ENCODE peak calls at places on chromosomes 3 and 15, in four cellular contexts. M is A549, B is K562, F is upper lobe of left lung. G is an unnamed sample. For H3K4me1, the result is how much of the 10 kb centered on the place peaks cover.

GRCh38 chr3:101229681-101230080 is 90.7 kb downstream of the IMPG2 start:
- DNase-seq in F (no peak), B (no peak), M (no peak), G (no peak)

GRCh38 chr3:13021141-13021933 is 51.9 kb downstream of the IQSEC1 start:
- DNase-seq in M (no peak), B (no peak), F (no peak), G (no peak)

GRCh38 chr3:37642959-37643598 is 218.6 kb upstream of the CTDSPL start:
- DNase-seq in F (no peak), B (no peak), M (no peak), G (no peak)

GRCh38 chr3:188656196-188656982 is 502.4 kb downstream of the LPP start:
- DNase-seq in B (no peak), F (no peak), M (no peak), G (no peak)

GRCh38 chr15:84387086-84387485 is 151.5 kb downstream of the GOLGA6L4 start:
- DNase-seq in M (no peak), F (peak), B (no peak), G (no peak)

GRCh38 chr15:48336940-48337339 is 5.7 kb downstream of the DUT start:
- DNase-seq in M (peak), B (peak), F (no peak), G (no peak)

GRCh38 chr3:67067251-67067650 is 69.1 kb downstream of the KBTBD8 start:
- DNase-seq in F (no peak), B (no peak), M (no peak), G (no peak)

GRCh38 chr3:42732829-42733459 is 30.3 kb upstream of the HHATL start:
- DNase-seq in M (no peak), F (no peak), B (peak), G (no peak)

GRCh38 chr15:31177936-31178335 is 76.4 kb upstream of the TRPM1 start:
- DNase-seq in B (no peak), M (no peak), F (no peak), G (no peak)

GRCh38 chr3:27542469-27542868 is 58.3 kb upstream of the SLC4A7 start:
- DNase-seq in B (no peak), M (no peak), F (no peak), G (no peak)

GRCh38 chr3:127785711-127786265 is 36.5 kb downstream of the MGLL start:
- DNase-seq in M (no peak), B (no peak), F (no peak), G (no peak)

GRCh38 chr3:16203671-16204629 is 29.5 kb downstream of the GALNT15 start:
- DNase-seq in M (no peak), B (no peak), F (no peak), G (no peak)

GRCh38 chr3:129542747-129543146 is 228 bp upstream of the H1-8 start:
- DNase-seq in M (no peak), B (no peak), F (no peak), G (no peak)

GRCh38 chr3:16697437-16698258 is 92.4 kb upstream of the DAZL start:
- DNase-seq in F (no peak), B (no peak), M (no peak), G (no peak)

GRCh38 chr3:15768421-15769255 is 29.1 kb downstream of the ANKRD28 start:
- DNase-seq in F (peak), B (no peak), M (peak), G (no peak)

GRCh38 chr3:69079269-69080159 is 651 bp downstream of the UBA3 start:
- DNase-seq in B (peak), F (peak), M (no peak), G (no peak)

GRCh38 chr15:85475711-85476110 is 95.3 kb downstream of the AKAP13 start:
- DNase-seq in F (no peak), M (no peak), B (no peak), G (no peak)

GRCh38 chr3:122679467-122680291 is 960 bp upstream of the PARP14 start:
- DNase-seq in M (peak), F (no peak), B (peak), G (peak)

GRCh38 chr3:43190682-43191081 is 84.8 kb upstream of the POMGNT2 start:
- DNase-seq in B (no peak), F (no peak), M (no peak), G (no peak)

GRCh38 chr3:48552111-48552911 is 4.3 kb downstream of the PFKFB4 start:
- DNase-seq in F (no peak), M (no peak), B (no peak), G (no peak)

GRCh38 chr3:49721861-49722781 is 1.6 kb downstream of the GMPPB start:
- DNase-seq in F (peak), B (no peak), M (no peak), G (no peak)

GRCh38 chr3:49722896-49723295 is 855 bp downstream of the GMPPB start:
- DNase-seq in B (no peak), M (no peak), F (peak), G (no peak)

GRCh38 chr3:49723301-49723630 is 485 bp downstream of the GMPPB start:
- DNase-seq in M (no peak), B (peak), F (no peak), G (peak)

GRCh38 chr3:49724586-49724985 is 835 bp upstream of the GMPPB start:
- DNase-seq in B (no peak), F (no peak), M (no peak), G (peak)

DNA sequence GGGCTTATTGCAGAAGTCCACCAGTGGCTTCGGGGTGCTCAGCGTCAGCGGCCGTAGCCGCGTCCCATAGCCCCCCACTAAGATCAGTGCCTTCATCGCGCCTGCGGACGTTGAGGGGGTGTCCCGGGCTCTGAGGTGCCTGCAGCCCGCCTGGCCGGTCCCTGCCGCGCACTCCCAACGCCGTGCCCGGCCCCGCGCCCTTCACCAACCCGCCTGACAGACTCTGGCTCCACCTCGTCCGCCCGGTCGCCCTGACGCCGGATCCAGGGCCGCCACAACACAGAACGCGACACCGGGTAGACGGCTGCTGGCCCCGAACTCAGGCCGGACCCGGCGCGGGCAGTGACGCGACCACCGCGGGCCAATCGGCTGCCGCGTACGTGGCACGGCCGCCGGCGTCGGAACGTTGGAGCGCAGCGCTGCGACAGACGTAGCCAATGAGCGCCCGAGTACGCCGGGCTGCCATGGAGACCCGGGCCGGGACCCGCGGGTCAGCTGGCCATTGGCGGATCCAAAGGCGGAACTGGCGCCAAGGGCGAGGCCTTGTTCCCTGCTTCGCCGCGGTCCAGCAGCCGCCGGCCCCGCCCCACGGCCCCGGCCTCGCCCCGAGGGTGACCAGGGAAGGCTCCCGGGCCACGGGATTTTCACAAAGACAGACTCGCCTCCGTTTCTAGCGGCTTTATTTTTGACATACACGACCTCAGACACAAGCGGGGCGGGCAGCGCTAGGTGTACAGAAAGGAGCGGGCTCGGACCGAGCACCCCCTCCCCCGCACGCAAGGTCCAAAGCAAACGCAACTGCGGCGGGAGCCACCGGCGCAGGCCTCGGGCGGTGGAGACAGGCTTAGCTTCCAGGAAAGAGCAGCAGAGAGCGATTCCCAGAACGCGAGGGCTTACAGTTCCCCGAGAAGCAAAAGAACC is at the start of gene GMPPB:
- DNase-seq in B (peak), M (peak), F (peak), G (peak)
- TF ChIP-seq EP300 in B (no peak), M (no peak), F (no peak), G (no peak)

GRCh38 chr3:124707667-124708066 is 22.6 kb upstream of the UMPS start:
- DNase-seq in M (no peak), B (no peak), F (no peak), G (no peak)

GRCh38 chr3:124701687-124702086 is 28.6 kb upstream of the UMPS start:
- DNase-seq in F (no peak), M (no peak), B (no peak), G (no peak)

GRCh38 chr3:124702950-124703349 is 27.3 kb upstream of the UMPS start:
- DNase-seq in B (no peak), M (no peak), F (no peak), G (no peak)

GRCh38 chr3:124700880-124701684 is 29.2 kb upstream of the UMPS start:
- DNase-seq in F (no peak), M (no peak), B (no peak), G (no peak)

GRCh38 chr3:124705552-124705951 is 24.7 kb upstream of the UMPS start:
- DNase-seq in B (no peak), F (no peak), M (no peak), G (no peak)
- H3K4me1 ChIP-seq in B (under half), F (under half), M (under half), G (under half)

GRCh38 chr3:11643212-11644087 is at the start of gene VGLL4:
- DNase-seq in B (peak), M (peak), F (peak), G (peak)
- TF ChIP-seq POLR2A in B (peak), M (peak), F (peak), G (peak)

GRCh38 chr3:70227437-70227836 is 85.0 kb downstream of the MDFIC2 start:
- DNase-seq in M (no peak), B (no peak), F (no peak), G (no peak)

GRCh38 chr3:70233812-70234211 is 78.6 kb downstream of the MDFIC2 start:
- DNase-seq in B (no peak), M (no peak), F (no peak), G (no peak)

GRCh38 chr3:70233112-70233511 is 79.3 kb downstream of the MDFIC2 start:
- DNase-seq in B (no peak), M (no peak), F (no peak), G (no peak)

GRCh38 chr3:70231224-70231623 is 81.2 kb downstream of the MDFIC2 start:
- DNase-seq in B (no peak), F (no peak), M (no peak), G (no peak)
- TF ChIP-seq EP300 in B (no peak), F (no peak), M (no peak), G (no peak)

GRCh38 chr15:89125038-89125826 is 37.0 kb downstream of the ABHD2 start:
- DNase-seq in F (no peak), B (no peak), M (no peak), G (no peak)
- H3K4me1 ChIP-seq in F (half or more), B (under half), M (half or more), G (under half)

GRCh38 chr15:99017322-99017701 is 9.7 kb upstream of the PGPEP1L start:
- DNase-seq in M (no peak), B (no peak), F (no peak), G (no peak)

GRCh38 chr15:99010743-99011142 is 3.2 kb upstream of the PGPEP1L start:
- DNase-seq in F (no peak), M (no peak), B (no peak), G (no peak)

GRCh38 chr15:99015677-99016568 is 8.3 kb upstream of the PGPEP1L start:
- DNase-seq in B (no peak), F (peak), M (no peak), G (no peak)

GRCh38 chr15:99016680-99017321 is 9.2 kb upstream of the PGPEP1L start:
- DNase-seq in M (peak), B (no peak), F (no peak), G (no peak)

DNA sequence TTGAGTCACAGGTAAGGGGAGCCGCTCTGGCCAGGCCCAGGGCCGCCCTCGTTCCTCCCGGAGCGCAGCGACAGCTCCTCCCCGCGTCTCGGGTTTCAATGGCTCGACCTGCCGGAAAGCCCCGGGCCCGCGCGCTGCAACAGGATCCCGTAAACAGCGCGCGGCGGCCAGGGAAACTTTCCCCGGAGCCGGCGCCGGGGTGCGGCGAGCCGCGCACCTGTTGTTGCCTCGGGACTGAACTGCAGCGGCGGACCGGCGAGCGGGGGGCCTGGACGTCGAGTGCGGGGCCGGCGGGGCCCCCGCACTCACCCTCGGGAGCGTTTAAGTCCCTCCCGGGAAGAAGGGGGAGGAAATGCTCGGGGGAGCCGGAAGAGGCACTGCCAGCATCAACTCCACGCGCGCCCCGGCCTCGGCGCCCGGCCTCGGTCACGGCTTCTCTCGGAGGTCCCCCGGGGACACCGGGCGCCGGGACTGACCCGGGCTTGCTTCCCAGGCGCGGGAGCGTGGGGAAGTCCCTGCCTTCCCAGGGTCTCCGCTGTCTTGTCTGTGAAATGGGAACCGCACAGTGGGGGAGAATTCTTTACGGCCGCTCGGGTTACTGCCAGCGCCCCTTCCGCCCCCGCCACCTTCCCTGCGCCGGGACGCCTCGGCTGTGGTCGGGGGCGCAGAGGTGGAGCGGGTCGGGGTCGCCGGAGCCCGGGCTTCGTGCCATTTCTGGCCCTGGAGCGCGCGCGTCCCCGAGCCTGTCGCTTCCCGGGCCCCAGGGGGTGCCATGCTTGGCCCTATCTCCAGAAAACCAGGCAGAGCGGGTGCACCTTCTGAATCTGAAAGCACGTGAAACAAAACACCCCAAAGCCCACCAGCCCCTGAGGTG is 7.4 kb upstream of the PGPEP1L start:
- DNase-seq in F (peak), B (peak), M (peak), G (peak)
- TF ChIP-seq POLR2A in F (no peak), B (no peak), M (no peak), G (no peak)

GRCh38 chr3:4977889-4978258 is 1.4 kb upstream of the BHLHE40 start:
- DNase-seq in F (no peak), M (no peak), B (no peak), G (no peak)

GRCh38 chr3:4974154-4974553 is 5.1 kb upstream of the BHLHE40 start:
- DNase-seq in B (no peak), M (no peak), F (no peak), G (no peak)

GRCh38 chr3:4977001-4977888 is 2.0 kb upstream of the BHLHE40 start:
- DNase-seq in F (peak), B (peak), M (peak), G (peak)

GRCh38 chr3:4978259-4978965 is 825 bp upstream of the BHLHE40 start:
- DNase-seq in B (peak), M (peak), F (peak), G (peak)

DNA sequence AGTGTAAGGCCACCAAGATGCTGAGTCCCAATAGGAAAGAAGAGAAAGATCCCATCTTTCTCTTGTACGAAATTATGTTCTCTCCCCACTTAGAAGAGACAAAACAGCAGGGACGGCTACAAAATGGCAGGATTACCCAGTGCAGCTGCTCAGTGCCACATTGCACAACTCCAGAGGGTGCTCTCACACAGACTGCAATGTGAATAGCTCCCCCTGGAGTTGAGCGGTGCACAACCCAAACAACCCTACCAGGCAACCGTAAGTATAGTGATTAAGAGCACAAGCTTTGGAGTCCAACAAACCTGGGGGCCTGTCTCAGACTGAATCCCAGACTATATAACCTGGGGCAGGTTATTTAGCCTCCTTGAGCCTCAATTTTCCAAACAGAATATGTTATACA is 3.1 kb upstream of the BHLHE40 start:
- DNase-seq in M (peak), B (peak), F (no peak), G (peak)
- TF ChIP-seq EP300 in M (no peak), B (peak), F (no peak), G (no peak)

GRCh38 chr3:46694520-46694919 is 1.0 kb upstream of the ALS2CL start:
- DNase-seq in F (no peak), B (no peak), M (no peak), G (no peak)
- H3K4me1 ChIP-seq in F (half or more), B (under half), M (under half), G (half or more)

GRCh38 chr3:109385442-109386318 is 48.3 kb upstream of the DPPA4 start:
- DNase-seq in M (no peak), B (no peak), F (no peak), G (no peak)
- TF ChIP-seq POLR2A in M (no peak), B (no peak), F (no peak), G (no peak)

G was measured in transverse colon.